ENCODE peak calls at places on chromosomes 5 and 9, in four cellular contexts. I is fibroblast of lung, N is GM23338, X is mucosa of descending colon. W is an unnamed sample. For H3K4me1, the result is how much of the 10 kb centered on the place peaks cover.

GRCh38 chr5:103919526-103919925 is 356.9 kb upstream of the NUDT12 start:
- DNase-seq in X (no peak), N (no peak), I (no peak), W (no peak)

GRCh38 chr9:109012876-109013677 is at the start of gene CTNNAL1:
- DNase-seq in I (peak), X (peak), N (peak), W (peak)

GRCh38 chr5:129541648-129542251 is 81.7 kb downstream of the ADAMTS19 start:
- DNase-seq in I (peak), N (peak), X (no peak), W (no peak)

GRCh38 chr9:129287595-129288305 is 109.7 kb upstream of the IER5L start:
- DNase-seq in X (no peak), N (no peak), I (no peak), W (no peak)

GRCh38 chr5:107289030-107289714 is 381.6 kb downstream of the EFNA5 start:
- DNase-seq in N (no peak), X (no peak), I (no peak), W (no peak)

GRCh38 chr5:132589467-132589866 is 32.7 kb downstream of the RAD50 start:
- DNase-seq in I (no peak), X (no peak), N (no peak), W (no peak)

GRCh38 chr9:114653556-114654159 is 3.9 kb downstream of the TEX53 start:
- DNase-seq in N (peak), I (peak), X (peak), W (no peak)

GRCh38 chr5:140713562-140714094 is 13.4 kb downstream of the ZMAT2 start:
- DNase-seq in I (no peak), N (no peak), X (no peak), W (no peak)

GRCh38 chr5:74787424-74787823 is 20.4 kb downstream of the NSA2 start:
- DNase-seq in N (no peak), X (no peak), I (no peak), W (no peak)

GRCh38 chr5:68277427-68277826 is 61.9 kb downstream of the PIK3R1 start:
- DNase-seq in I (peak), X (no peak), N (no peak), W (no peak)

GRCh38 chr9:20558609-20559016 is 63.7 kb downstream of the MLLT3 start:
- DNase-seq in X (no peak), N (peak), I (peak), W (no peak)

GRCh38 chr9:27528278-27528885 is 1.2 kb downstream of the MOB3B start:
- DNase-seq in X (peak), I (peak), N (peak), W (peak)

GRCh38 chr9:104863180-104863883 is 64.6 kb downstream of the ABCA1 start:
- DNase-seq in N (peak), I (peak), X (peak), W (no peak)

GRCh38 chr9:133000842-133001241 is 22.3 kb downstream of the GFI1B start:
- DNase-seq in I (no peak), N (peak), X (no peak), W (no peak)

GRCh38 chr9:136333045-136333444 is 5.7 kb downstream of the GPSM1 start:
- DNase-seq in I (no peak), X (no peak), N (no peak), W (no peak)
- H3K4me1 ChIP-seq in I (under half), X (under half), N (under half), W (under half)

GRCh38 chr9:34575775-34576592 is 13.5 kb downstream of the CNTFR start:
- DNase-seq in N (no peak), I (no peak), X (peak), W (no peak)
- H3K4me3 ChIP-seq in N (no peak), I (no peak), X (no peak), W (no peak)

DNA sequence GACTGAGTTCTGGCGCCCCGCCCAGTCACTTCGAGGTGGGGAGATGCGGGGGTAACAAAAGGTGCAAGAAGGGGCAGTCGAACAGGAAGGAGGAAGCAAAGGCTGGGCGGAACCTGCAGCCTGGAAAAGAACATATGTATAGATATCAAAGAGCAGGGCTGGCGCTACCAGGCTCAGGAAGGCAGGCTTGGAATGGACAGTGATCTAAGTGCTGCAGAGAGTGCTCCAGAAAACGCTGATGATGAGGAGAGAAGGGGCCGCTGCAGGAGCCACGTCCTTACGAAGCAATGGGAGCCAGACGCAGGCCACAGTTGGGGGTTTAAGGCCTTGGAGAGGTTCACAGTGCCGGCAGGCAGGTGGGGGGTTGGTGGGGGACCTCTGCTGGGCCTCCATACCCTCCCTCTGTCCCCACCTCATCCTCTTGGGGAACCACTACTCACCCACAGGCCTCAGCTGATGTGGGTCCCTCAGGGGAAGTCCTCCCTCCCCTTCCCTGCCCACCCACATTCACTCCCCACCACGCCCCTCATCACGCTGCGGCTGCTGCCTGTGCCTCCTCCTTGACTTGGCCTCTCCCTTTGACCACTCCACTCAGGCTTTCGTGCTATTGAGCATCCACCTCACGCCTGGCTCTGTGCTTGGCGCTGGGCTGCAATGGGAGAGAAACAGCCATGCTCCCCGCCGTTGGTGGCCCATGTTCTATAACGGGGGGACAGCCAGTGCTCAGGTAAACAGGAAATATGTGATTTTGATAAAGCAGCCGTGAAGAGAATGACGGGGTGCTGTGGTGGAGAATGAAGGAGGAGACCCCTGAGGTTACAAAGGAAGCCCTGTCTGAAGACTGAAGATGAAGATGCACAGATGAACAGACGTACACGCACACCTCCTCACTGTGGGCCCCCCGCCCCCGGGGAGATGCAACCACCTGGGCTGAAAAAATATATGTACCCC is 40.5 kb upstream of the RPL26L1 start:
- DNase-seq in X (peak), I (no peak), N (no peak), W (no peak)
- H3K4me1 ChIP-seq in X (under half), I (under half), N (under half), W (under half)

DNA sequence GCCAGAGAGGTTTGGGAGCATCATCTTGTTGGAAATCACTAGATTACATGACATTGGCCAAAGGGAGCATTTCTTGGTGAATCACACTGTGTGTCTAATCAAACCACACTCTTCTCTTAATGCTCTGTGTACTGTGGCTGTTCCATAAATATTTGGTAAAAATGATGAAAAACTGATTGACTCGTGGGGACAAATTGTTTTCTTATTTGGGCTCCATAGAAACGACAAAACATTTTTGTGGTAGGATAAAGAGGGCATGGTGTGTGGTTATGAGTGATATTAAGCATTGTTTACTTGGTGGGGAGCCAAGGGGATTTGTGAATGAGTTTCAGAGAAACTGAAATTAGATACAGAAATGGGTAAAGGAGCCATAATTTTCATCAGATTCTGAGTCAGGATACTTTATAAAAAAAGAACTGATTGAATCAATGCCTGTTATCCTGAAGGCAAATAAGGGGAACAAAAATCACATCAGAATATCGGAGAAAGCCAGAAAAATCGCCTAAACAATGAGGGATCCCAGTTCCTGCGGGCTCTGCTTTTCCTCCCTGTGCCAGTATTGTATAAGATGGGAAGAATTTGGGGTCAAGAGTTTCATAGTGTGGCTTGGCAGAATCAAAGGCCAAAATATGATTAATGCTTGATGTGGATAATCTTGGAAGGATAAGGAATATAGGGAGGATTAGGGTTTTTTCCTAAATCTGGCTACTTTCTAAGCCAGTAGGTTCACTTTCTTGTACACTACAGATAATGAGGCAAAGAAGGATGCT is 33.3 kb downstream of the FBXL7 start:
- DNase-seq in N (no peak), I (peak), X (no peak), W (no peak)
- H3K4me3 ChIP-seq in N (no peak), I (no peak), X (no peak), W (no peak)

DNA sequence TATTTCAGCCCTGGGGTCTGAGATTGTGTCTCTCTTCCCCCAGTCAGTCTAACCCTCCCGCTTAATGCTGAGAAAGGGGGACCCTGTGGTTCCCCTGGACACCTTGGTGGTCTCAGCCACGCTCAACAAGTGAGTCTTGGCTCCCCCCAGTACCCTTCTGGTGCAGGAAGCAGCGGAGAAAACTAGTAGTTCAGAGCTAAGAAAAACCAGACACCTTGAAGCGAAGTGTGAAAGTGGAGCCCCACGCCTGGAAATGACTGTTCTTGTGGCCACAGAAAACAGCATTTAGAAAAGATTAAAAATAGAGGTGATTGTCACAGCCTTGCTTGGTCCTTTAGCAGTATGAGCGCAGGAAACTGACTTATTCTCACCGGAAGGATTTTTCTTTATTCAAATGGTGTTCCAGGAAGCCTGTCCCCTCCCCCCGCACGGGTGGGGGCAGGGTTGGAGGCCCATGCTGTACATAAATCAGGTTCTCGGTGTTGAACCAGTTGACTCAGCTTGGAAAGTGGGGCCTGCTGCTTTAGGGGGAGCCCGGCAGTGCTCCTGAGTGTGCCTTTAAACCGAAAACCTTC is 8.1 kb downstream of the ARPC5L start:
- DNase-seq in X (peak), N (no peak), I (peak), W (no peak)
- H3K4me1 ChIP-seq in X (under half), N (under half), I (under half), W (under half)

GRCh38 chr5:73305386-73305785 is 132.4 kb downstream of the TMEM174 start:
- DNase-seq in X (no peak), I (no peak), N (no peak), W (no peak)

GRCh38 chr5:73302797-73303138 is 129.8 kb downstream of the TMEM174 start:
- DNase-seq in I (no peak), X (no peak), N (no peak), W (no peak)

GRCh38 chr5:73304381-73304780 is 131.4 kb downstream of the TMEM174 start:
- DNase-seq in I (no peak), N (no peak), X (no peak), W (no peak)

GRCh38 chr5:73301208-73302088 is 128.5 kb downstream of the TMEM174 start:
- DNase-seq in I (no peak), X (no peak), N (peak), W (no peak)

GRCh38 chr5:73303139-73304079 is 130.4 kb downstream of the TMEM174 start:
- DNase-seq in N (peak), I (no peak), X (peak), W (no peak)
- H3K4me3 ChIP-seq in N (peak), I (no peak), X (no peak), W (no peak)

DNA sequence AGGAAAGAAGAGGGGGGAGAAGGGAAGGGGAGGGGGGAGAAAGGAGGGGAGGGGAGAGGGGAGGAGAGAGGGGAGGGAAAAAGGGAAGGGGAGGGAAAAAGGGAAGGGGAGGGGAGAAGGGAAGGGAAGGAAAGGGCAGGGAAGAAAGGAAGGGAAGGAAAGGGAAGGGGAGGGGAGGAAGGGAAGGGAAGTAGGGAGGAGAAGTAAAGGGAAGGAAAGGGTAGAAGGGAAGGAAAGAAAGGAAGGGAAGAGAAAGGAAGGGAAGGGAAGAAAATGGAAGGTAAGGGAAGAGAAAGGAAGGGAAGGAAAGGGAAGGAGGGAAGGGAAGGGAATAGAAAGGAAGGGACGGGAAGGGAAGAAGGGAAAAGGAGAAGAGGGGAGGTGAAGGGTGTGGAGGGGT is 248.2 kb downstream of the EBF1 start:
- DNase-seq in N (no peak), X (no peak), I (no peak), W (no peak)
- H3K4me1 ChIP-seq in N (under half), X (under half), I (under half), W (under half)